ENCODE peak calls at places on chromosomes 13 and 19, in four cellular contexts. One of them, this sample, is unnamed.

GRCh38 chr19:4089400-4089908 is 22.8 kb upstream of the ZBTB7A start:
- DNase-seq in psoas muscle: no peak
- DNase-seq in activated CD8-positive, alpha-beta T cell treated with anti-CD3 and anti-CD28 coated beads for 36 hours: peak; percentile 88
- DNase-seq in transverse colon: peak; percentile 39
- DNase-seq in this sample: peak; percentile 82

GRCh38 chr19:39406656-39407393 is at the start of gene ZFP36:
- DNase-seq in psoas muscle: peak; percentile 59
- DNase-seq in activated CD8-positive, alpha-beta T cell treated with anti-CD3 and anti-CD28 coated beads for 36 hours: peak; percentile 91
- DNase-seq in transverse colon: peak; percentile 96
- DNase-seq in this sample: peak; percentile 90

GRCh38 chr19:30324982-30325381 is 47.2 kb upstream of the ZNF536 start:
- DNase-seq in psoas muscle: no peak
- DNase-seq in activated CD8-positive, alpha-beta T cell treated with anti-CD3 and anti-CD28 coated beads for 36 hours: no peak
- DNase-seq in transverse colon: no peak
- DNase-seq in this sample: no peak

GRCh38 chr13:113135281-113135760 is 12.7 kb downstream of the F10 start:
- DNase-seq in psoas muscle: no peak
- DNase-seq in activated CD8-positive, alpha-beta T cell treated with anti-CD3 and anti-CD28 coated beads for 36 hours: no peak
- DNase-seq in transverse colon: no peak
- DNase-seq in this sample: no peak

GRCh38 chr19:7415163-7415856 is 66.6 kb downstream of the ARHGEF18 start:
- DNase-seq in psoas muscle: no peak
- DNase-seq in activated CD8-positive, alpha-beta T cell treated with anti-CD3 and anti-CD28 coated beads for 36 hours: no peak
- DNase-seq in transverse colon: no peak
- DNase-seq in this sample: no peak

GRCh38 chr13:99434258-99434788 is 66.9 kb upstream of the TM9SF2 start:
- DNase-seq in psoas muscle: no peak
- DNase-seq in activated CD8-positive, alpha-beta T cell treated with anti-CD3 and anti-CD28 coated beads for 36 hours: peak; percentile 93
- DNase-seq in transverse colon: peak; percentile 44
- DNase-seq in this sample: no peak

GRCh38 chr13:50323440-50324070 is 308.3 kb downstream of the KCNRG start:
- DNase-seq in psoas muscle: no peak
- DNase-seq in activated CD8-positive, alpha-beta T cell treated with anti-CD3 and anti-CD28 coated beads for 36 hours: no peak
- DNase-seq in transverse colon: no peak
- DNase-seq in this sample: no peak

GRCh38 chr19:33660426-33661160 is 38.8 kb downstream of the CHST8 start:
- DNase-seq in psoas muscle: no peak
- DNase-seq in activated CD8-positive, alpha-beta T cell treated with anti-CD3 and anti-CD28 coated beads for 36 hours: no peak
- DNase-seq in transverse colon: no peak
- DNase-seq in this sample: no peak

GRCh38 chr19:5828661-5829566 is 10.6 kb downstream of the FUT6 start:
- DNase-seq in psoas muscle: no peak
- DNase-seq in activated CD8-positive, alpha-beta T cell treated with anti-CD3 and anti-CD28 coated beads for 36 hours: peak; percentile 68
- DNase-seq in transverse colon: peak; percentile 58
- DNase-seq in this sample: peak; percentile 79

GRCh38 chr13:32781906-32782305 is 195.7 kb downstream of the PDS5B start:
- DNase-seq in psoas muscle: no peak
- DNase-seq in activated CD8-positive, alpha-beta T cell treated with anti-CD3 and anti-CD28 coated beads for 36 hours: no peak
- DNase-seq in transverse colon: no peak
- DNase-seq in this sample: no peak

GRCh38 chr13:108776650-108777049 is 147.2 kb downstream of the MYO16 start:
- DNase-seq in psoas muscle: no peak
- DNase-seq in activated CD8-positive, alpha-beta T cell treated with anti-CD3 and anti-CD28 coated beads for 36 hours: no peak
- DNase-seq in transverse colon: no peak
- DNase-seq in this sample: no peak

GRCh38 chr19:7360393-7360984 is 11.8 kb downstream of the ARHGEF18 start:
- DNase-seq in psoas muscle: no peak
- DNase-seq in activated CD8-positive, alpha-beta T cell treated with anti-CD3 and anti-CD28 coated beads for 36 hours: no peak
- DNase-seq in transverse colon: no peak
- DNase-seq in this sample: no peak

GRCh38 chr13:41455725-41456419 is 1.5 kb upstream of the RGCC start:
- DNase-seq in psoas muscle: no peak
- DNase-seq in activated CD8-positive, alpha-beta T cell treated with anti-CD3 and anti-CD28 coated beads for 36 hours: peak; percentile 18
- DNase-seq in transverse colon: no peak
- DNase-seq in this sample: no peak

GRCh38 chr19:47021536-47022139 is 2.0 kb downstream of the NPAS1 start:
- DNase-seq in psoas muscle: no peak
- DNase-seq in activated CD8-positive, alpha-beta T cell treated with anti-CD3 and anti-CD28 coated beads for 36 hours: no peak
- DNase-seq in transverse colon: no peak
- DNase-seq in this sample: no peak

GRCh38 chr13:99150575-99151370 is 49.9 kb upstream of the UBAC2 start:
- DNase-seq in psoas muscle: no peak
- DNase-seq in activated CD8-positive, alpha-beta T cell treated with anti-CD3 and anti-CD28 coated beads for 36 hours: no peak
- DNase-seq in transverse colon: no peak
- DNase-seq in this sample: no peak

GRCh38 chr19:35027851-35028599 is 2.2 kb upstream of the SCN1B start:
- DNase-seq in psoas muscle: peak; percentile 80
- DNase-seq in activated CD8-positive, alpha-beta T cell treated with anti-CD3 and anti-CD28 coated beads for 36 hours: no peak
- DNase-seq in transverse colon: no peak
- DNase-seq in this sample: no peak

GRCh38 chr19:4557971-4558941 is 1.2 kb downstream of the SEMA6B start:
- DNase-seq in psoas muscle: no peak
- DNase-seq in activated CD8-positive, alpha-beta T cell treated with anti-CD3 and anti-CD28 coated beads for 36 hours: peak; percentile 49
- DNase-seq in transverse colon: peak; percentile 35
- DNase-seq in this sample: peak; percentile 83

DNA sequence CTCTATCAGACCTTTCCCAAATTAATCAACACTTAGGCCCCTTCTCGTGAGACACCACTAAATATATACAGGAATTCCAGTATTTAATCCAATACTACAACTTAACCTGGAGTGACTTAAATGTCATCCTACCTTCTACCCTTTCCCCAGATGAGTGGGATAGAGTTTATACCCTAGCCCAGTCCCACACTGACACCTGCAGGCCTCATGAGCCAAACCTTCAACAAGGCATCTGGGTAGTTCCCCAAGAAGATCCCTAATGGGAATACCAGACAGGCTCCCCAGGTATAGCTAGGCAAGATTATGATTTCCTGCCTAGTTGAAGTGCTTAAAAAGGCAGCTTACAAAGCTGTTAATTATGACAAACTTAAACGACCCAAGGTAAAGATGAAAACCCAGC is 15.9 kb downstream of the ZNF83 start:
- DNase-seq in psoas muscle: no peak
- DNase-seq in activated CD8-positive, alpha-beta T cell treated with anti-CD3 and anti-CD28 coated beads for 36 hours: no peak
- DNase-seq in transverse colon: no peak
- DNase-seq in this sample: no peak
- TF ChIP-seq CTCF in psoas muscle: no peak
- TF ChIP-seq CTCF in activated CD8-positive, alpha-beta T cell treated with anti-CD3 and anti-CD28 coated beads for 36 hours: no peak
- TF ChIP-seq CTCF in transverse colon: no peak
- TF ChIP-seq CTCF in this sample: peak; percentile 9

GRCh38 chr19:21505459-21506393 is at the start of gene ZNF429:
- DNase-seq in psoas muscle: peak; percentile 91
- DNase-seq in activated CD8-positive, alpha-beta T cell treated with anti-CD3 and anti-CD28 coated beads for 36 hours: peak; percentile 97
- DNase-seq in transverse colon: peak; percentile 94
- DNase-seq in this sample: peak; percentile 91
- TF ChIP-seq CTCF in psoas muscle: no peak
- TF ChIP-seq CTCF in activated CD8-positive, alpha-beta T cell treated with anti-CD3 and anti-CD28 coated beads for 36 hours: no peak
- TF ChIP-seq CTCF in transverse colon: no peak
- TF ChIP-seq CTCF in this sample: peak; percentile 14

GRCh38 chr19:50926144-50926543 is 14.9 kb upstream of the KLK4 start:
- DNase-seq in psoas muscle: no peak
- DNase-seq in activated CD8-positive, alpha-beta T cell treated with anti-CD3 and anti-CD28 coated beads for 36 hours: no peak
- DNase-seq in transverse colon: no peak
- DNase-seq in this sample: no peak
- TF ChIP-seq CTCF in psoas muscle: no peak
- TF ChIP-seq CTCF in activated CD8-positive, alpha-beta T cell treated with anti-CD3 and anti-CD28 coated beads for 36 hours: no peak
- TF ChIP-seq CTCF in transverse colon: no peak
- TF ChIP-seq CTCF in this sample: no peak

DNA sequence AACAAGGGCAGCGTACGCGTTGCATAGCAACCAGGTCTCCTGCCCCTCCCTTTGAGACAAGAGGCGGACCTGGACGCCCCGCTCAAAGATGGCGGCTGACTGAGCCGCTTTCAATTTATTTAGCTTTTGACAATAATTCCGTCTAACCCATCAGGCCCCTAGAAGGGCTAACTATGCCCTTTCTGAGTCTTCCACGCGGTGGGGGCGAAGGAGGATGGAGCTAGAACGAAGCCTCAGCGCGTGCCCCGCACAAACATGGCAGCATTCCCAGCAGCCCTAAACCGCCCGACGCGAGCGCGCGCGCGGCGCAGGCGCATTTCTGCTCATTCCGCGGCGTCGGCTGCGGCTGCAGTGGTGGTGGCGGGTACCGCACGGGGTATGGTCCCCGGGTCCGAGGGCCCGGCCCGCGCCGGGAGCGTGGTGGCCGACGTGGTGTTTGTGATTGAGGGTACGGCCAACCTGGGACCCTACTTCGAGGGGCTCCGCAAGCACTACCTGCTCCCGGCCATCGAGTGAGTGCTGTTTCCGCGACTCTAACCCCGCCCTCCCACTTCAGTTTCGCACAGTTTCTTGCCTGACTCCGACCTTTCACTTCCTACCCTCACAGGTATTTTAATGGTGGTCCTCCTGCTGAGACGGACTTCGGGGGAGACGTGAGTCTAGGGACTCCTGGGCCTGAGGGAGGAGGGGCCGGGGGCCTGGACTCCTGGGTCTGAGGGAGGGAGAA is at the start of gene MED25:
- DNase-seq in psoas muscle: peak; percentile 89
- DNase-seq in activated CD8-positive, alpha-beta T cell treated with anti-CD3 and anti-CD28 coated beads for 36 hours: peak; percentile 86
- DNase-seq in transverse colon: peak; percentile 87
- DNase-seq in this sample: peak; percentile 94
- TF ChIP-seq CTCF in psoas muscle: peak; percentile 31
- TF ChIP-seq CTCF in activated CD8-positive, alpha-beta T cell treated with anti-CD3 and anti-CD28 coated beads for 36 hours: no peak
- TF ChIP-seq CTCF in transverse colon: peak; percentile 85
- TF ChIP-seq CTCF in this sample: no peak

GRCh38 chr13:26721251-26721939 is 39.2 kb downstream of the GPR12 start:
- DNase-seq in psoas muscle: peak; percentile 23
- DNase-seq in activated CD8-positive, alpha-beta T cell treated with anti-CD3 and anti-CD28 coated beads for 36 hours: peak; percentile 71
- DNase-seq in transverse colon: peak; percentile 28
- DNase-seq in this sample: no peak
- TF ChIP-seq CTCF in psoas muscle: no peak
- TF ChIP-seq CTCF in activated CD8-positive, alpha-beta T cell treated with anti-CD3 and anti-CD28 coated beads for 36 hours: no peak
- TF ChIP-seq CTCF in transverse colon: no peak
- TF ChIP-seq CTCF in this sample: peak; percentile 4

DNA sequence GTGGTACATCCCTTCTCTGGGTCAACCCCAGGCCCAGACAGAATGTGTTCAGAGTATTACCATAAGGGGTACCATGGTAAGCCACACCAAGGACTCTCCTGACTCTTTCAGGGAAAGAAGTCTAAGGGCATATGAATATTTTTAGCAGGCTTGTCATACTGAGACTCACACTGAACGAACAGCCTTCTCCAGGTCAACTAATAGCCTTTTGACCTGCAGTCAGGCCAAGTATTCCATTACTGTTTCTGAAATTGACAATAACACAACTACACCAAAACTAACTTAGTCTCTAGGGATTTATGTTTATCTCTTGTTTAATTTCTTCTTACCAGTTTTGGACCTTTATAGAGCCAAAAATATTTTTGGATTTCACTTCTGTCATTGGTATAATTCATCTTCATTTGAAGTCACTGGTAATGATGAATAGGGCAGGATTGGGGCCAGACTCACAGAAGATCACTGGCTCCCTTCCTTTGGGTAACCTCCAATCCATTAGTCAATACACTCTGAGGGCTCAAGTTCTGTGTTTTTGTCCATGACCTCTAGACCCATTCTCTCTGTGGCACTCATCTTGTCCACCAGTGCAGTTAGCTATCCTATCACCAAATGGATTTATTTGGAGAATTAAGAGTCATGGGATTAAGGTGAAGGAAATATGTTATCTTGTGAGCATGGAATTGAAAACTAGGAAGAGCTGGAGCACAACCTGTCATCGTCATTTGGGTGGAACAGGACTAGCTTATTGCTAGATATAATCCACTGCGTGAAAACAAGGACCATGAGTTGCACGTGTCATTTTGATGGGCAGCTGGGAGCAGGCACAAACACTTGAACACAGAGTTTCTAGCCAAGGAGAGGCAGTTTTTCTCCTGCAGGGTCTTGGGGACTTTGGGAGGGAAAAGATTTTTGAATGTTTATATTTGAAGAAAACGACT is 313.3 kb downstream of the DCLK1 start:
- DNase-seq in psoas muscle: no peak
- DNase-seq in activated CD8-positive, alpha-beta T cell treated with anti-CD3 and anti-CD28 coated beads for 36 hours: no peak
- DNase-seq in transverse colon: no peak
- DNase-seq in this sample: no peak
- TF ChIP-seq CTCF in psoas muscle: no peak
- TF ChIP-seq CTCF in activated CD8-positive, alpha-beta T cell treated with anti-CD3 and anti-CD28 coated beads for 36 hours: no peak
- TF ChIP-seq CTCF in transverse colon: no peak
- TF ChIP-seq CTCF in this sample: no peak